ENCODE peak calls at places on chromosomes 13 and 19, in seven cellular contexts. L is RWPE1; O is GM06990; K is mesothelial cell of epicardium; G is adrenal gland; U is gastrocnemius medialis; Y is CD8-positive, alpha-beta T cell. N is an unnamed sample.

GRCh38 chr19:10644351-10645007 is 9.7 kb upstream of the ILF3 start:
- DNase-seq in L (peak; percentile 90), O (peak; percentile 74), K (peak; percentile 92), G (peak; percentile 84), U (peak; percentile 73), Y (peak; percentile 89), N (peak; percentile 86)

GRCh38 chr19:46133101-46133627 is 8.7 kb upstream of the IGFL3 start:
- DNase-seq in L (peak; percentile 47), O (no peak), K (no peak), G (peak; percentile 19), U (peak; percentile 5), Y (no peak), N (no peak)

GRCh38 chr19:4684312-4685095 is 14.4 kb upstream of the MYDGF start:
- DNase-seq in L (no peak), O (no peak), K (no peak), G (no peak), U (no peak), Y (no peak), N (no peak)

GRCh38 chr13:29817604-29818378 is 32.6 kb downstream of the UBL3 start:
- DNase-seq in L (no peak), O (peak; percentile 48), K (no peak), G (no peak), U (no peak), Y (no peak), N (peak; percentile 59)

GRCh38 chr19:35404879-35405622 is 34.2 kb downstream of the GPR42 start:
- DNase-seq in L (peak; percentile 90), O (peak; percentile 72), K (no peak), G (peak; percentile 76), U (no peak), Y (no peak), N (peak; percentile 79)

GRCh38 chr13:106163426-106163825 is 372.0 kb downstream of the EFNB2 start:
- DNase-seq in L (no peak), O (no peak), K (no peak), G (no peak), U (no peak), Y (no peak), N (no peak)

GRCh38 chr19:5075603-5076002 is 106.7 kb downstream of the KDM4B start:
- DNase-seq in L (no peak), O (no peak), K (no peak), G (no peak), U (no peak), Y (peak; percentile 23), N (no peak)

GRCh38 chr19:434152-434960 is 25.4 kb upstream of the C2CD4C start:
- DNase-seq in L (no peak), O (no peak), K (no peak), G (no peak), U (no peak), Y (no peak), N (no peak)

GRCh38 chr19:4988770-4989251 is 19.9 kb downstream of the KDM4B start:
- DNase-seq in L (no peak), O (no peak), K (no peak), G (peak; percentile 90), U (no peak), Y (no peak), N (no peak)

GRCh38 chr19:17877696-17878095 is 6.0 kb downstream of the SLC5A5 start:
- DNase-seq in L (no peak), O (no peak), K (no peak), G (no peak), U (no peak), Y (no peak), N (no peak)

GRCh38 chr19:39082745-39083598 is 1.2 kb upstream of the ACP7 start:
- DNase-seq in L (no peak), O (no peak), K (no peak), G (no peak), U (no peak), Y (no peak), N (no peak)

GRCh38 chr13:60577761-60578160 is 180.7 kb downstream of the TDRD3 start:
- DNase-seq in L (no peak), O (no peak), K (no peak), G (no peak), U (no peak), Y (no peak), N (no peak)

GRCh38 chr13:60583911-60584753 is 187.1 kb downstream of the TDRD3 start:
- DNase-seq in L (no peak), O (no peak), K (no peak), G (peak; percentile 13), U (no peak), Y (no peak), N (no peak)

GRCh38 chr13:60584976-60585375 is 188.0 kb downstream of the TDRD3 start:
- DNase-seq in L (no peak), O (no peak), K (peak; percentile 61), G (no peak), U (no peak), Y (no peak), N (no peak)

GRCh38 chr13:60583196-60583908 is 186.3 kb downstream of the TDRD3 start:
- DNase-seq in L (no peak), O (no peak), K (no peak), G (no peak), U (no peak), Y (no peak), N (no peak)
- TF ChIP-seq CTCF in L (no peak), O (no peak), K (no peak), G (no peak), U (no peak), Y (no peak), N (no peak)

DNA sequence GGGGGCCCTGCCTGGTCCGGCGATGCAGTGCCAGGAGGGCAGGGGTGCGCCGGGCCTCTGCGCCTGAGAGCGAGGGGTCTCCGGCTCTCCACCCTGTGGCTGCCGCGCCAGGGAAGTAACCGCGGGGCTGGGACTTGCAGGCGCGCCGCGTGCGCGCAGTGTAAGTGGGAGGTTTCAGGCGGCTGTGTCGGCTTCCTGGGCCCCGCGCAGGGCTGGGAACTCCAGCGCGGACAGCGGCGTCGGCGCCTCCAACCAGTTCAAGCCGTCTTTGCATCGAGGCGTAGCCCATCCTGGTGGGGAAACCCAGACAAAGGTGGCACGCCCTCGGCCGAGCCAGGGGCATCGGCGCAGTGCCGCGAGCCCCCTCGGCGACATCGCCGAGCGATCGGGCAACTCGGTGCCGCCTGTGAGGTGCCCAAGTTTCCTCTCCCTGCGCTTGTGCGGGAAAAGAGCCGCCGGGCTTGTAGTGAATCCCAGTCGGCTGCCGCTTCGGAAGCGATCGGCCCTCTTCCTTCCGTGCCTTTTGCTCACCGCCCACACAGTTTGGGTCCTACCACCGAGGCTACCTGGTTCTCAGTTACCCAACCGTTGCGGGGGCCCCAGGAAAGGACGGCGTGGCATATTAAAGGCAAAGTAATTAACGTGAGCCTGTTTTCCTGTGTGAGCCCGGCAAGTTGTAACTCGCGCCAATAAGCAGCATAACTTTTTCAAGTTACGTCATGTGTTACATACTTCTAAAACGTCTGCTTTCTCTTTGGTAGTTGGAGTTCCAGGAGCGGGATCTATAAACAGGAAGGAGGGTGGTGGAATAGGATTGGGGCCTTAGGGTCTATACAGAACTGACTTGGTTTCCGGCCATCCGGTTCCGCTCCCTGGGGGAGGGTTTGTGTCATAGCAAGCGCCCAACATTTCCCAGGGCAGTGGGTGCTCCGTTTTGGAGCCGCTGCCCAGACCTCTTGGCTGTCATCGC is 1.2 kb downstream of the LRCH1 start:
- DNase-seq in L (peak; percentile 80), O (peak; percentile 86), K (peak; percentile 77), G (peak; percentile 63), U (peak; percentile 23), Y (peak; percentile 59), N (peak; percentile 75)
- TF ChIP-seq CTCF in L (no peak), O (no peak), K (no peak), G (peak; percentile 22), U (peak; percentile 14), Y (no peak), N (no peak)

GRCh38 chr13:24168980-24169379 is 8.5 kb downstream of the SPATA13 start:
- DNase-seq in L (no peak), O (no peak), K (no peak), G (peak; percentile 74), U (no peak), Y (no peak), N (no peak)
- TF ChIP-seq CTCF in L (no peak), O (no peak), K (no peak), G (peak; percentile 9), U (no peak), Y (no peak), N (no peak)

GRCh38 chr13:43981091-43981490 is 101.4 kb downstream of the LACC1 start:
- DNase-seq in L (no peak), O (no peak), K (no peak), G (no peak), U (no peak), Y (no peak), N (no peak)
- TF ChIP-seq CTCF in L (no peak), O (peak; percentile 19), K (no peak), G (no peak), U (no peak), Y (no peak), N (no peak)

DNA sequence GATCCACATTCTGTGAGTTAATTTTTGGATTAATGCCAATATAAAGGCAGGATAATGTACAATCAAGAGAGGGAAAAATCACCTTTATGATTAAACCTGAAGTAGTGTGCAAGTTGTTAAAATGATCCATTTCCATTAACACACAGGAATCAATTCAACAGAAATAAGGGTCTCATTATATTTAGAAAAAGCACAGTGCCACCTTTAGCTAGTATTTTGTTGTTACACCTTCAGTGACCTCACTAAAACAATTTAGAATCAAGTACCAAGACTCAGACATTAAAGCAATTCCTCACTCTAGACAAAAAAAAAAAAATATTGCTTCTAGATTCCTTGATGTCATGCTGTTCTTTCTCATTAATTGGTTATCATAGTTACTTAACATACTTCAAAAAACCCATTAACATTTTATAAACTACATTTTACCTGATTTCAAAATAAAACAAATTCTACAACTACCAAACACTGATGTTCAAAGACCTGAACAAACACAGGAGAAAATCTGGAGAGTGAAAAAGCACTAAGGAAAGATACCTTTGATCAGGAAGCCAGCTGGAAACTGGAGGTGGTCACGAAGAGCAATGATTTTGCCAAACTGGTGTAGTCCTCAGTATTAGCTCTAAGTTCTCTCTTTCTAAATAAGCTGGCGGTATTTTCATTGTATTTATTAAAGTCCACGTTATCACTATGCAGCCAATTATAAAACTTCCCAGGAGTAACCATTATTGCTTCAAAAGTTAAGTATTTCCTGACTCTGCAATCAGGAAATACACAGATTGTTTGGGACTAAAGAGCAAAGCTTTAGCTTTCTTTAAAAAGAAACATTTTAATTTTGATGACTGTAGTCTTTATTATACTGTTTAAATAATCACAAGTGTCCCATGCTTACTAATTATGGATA is 115.3 kb downstream of the TBC1D4 start:
- DNase-seq in L (no peak), O (no peak), K (no peak), G (no peak), U (no peak), Y (no peak), N (no peak)
- TF ChIP-seq CTCF in L (no peak), O (no peak), K (no peak), G (no peak), U (no peak), Y (no peak), N (no peak)

DNA sequence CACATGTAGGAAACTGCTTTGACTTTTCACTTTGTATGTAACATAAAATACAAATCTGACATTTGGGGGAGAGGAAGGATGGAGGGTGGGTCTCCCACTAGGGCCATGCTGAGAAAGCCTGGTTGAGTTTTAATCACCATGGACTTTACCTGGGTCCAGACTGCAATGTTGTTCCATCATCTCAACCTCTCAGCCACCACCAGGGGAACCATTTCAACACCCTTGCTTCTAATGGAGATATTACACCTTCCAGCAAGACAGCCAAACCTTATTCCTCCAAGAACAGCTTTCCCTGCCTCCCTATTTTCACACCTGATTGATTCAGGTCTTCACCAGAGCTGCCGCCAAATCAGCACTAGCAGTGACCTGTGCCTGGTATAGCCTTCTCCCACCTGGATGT is 56.0 kb downstream of the ZAR1L start:
- DNase-seq in L (no peak), O (no peak), K (no peak), G (no peak), U (no peak), Y (no peak), N (no peak)
- TF ChIP-seq CTCF in L (no peak), O (peak; percentile 21), K (no peak), G (no peak), U (no peak), Y (no peak), N (no peak)

GRCh38 chr13:110507678-110508381 is 53.7 kb downstream of the RAB20 start:
- DNase-seq in L (peak; percentile 14), O (no peak), K (no peak), G (no peak), U (peak; percentile 50), Y (no peak), N (no peak)
- TF ChIP-seq CTCF in L (no peak), O (no peak), K (no peak), G (no peak), U (peak; percentile 23), Y (no peak), N (no peak)

N was measured in GM20000.